ENCODE peak calls at places on chromosome 20, in eight cellular contexts. S is left kidney, P is neuronal stem cell, B is thyroid gland, E is fibroblast of the conjunctiva, A is brain microvascular endothelial cell, F is smooth muscle cell of the brain vasculature, O is iris pigment epithelial cell. T is an unnamed sample.

GRCh38 chr20:50363479-50363878 is 146.7 kb upstream of the PTPN1 start:
- DNase-seq in S (no peak), P (no peak), B (no peak), E (no peak), A (no peak), F (no peak), O (no peak), T (no peak)

GRCh38 chr20:58688838-58689237 is 3.8 kb upstream of the NPEPL1 start:
- DNase-seq in S (peak), P (no peak), B (no peak), E (no peak), A (no peak), F (no peak), O (no peak), T (no peak)

GRCh38 chr20:24961384-24962181 is 12.5 kb downstream of the CST7 start:
- DNase-seq in S (no peak), P (no peak), B (no peak), E (no peak), A (no peak), F (no peak), O (no peak), T (no peak)

GRCh38 chr20:37823276-37823980 is 79.5 kb upstream of the VSTM2L start:
- DNase-seq in S (peak), P (no peak), B (no peak), E (no peak), A (peak), F (no peak), O (peak), T (peak)

GRCh38 chr20:11646359-11646758 is 271.3 kb upstream of the BTBD3 start:
- DNase-seq in S (no peak), P (no peak), B (no peak), E (no peak), A (no peak), F (no peak), O (peak), T (peak)

GRCh38 chr20:55057779-55058415 is 582.5 kb downstream of the DOK5 start:
- DNase-seq in S (peak), P (no peak), B (no peak), E (no peak), A (no peak), F (no peak), O (no peak), T (peak)

GRCh38 chr20:13105864-13106457 is 97.2 kb downstream of the SPTLC3 start:
- DNase-seq in S (peak), P (no peak), B (no peak), E (peak), A (peak), F (peak), O (peak), T (peak)

GRCh38 chr20:10433014-10433622 is 904 bp downstream of the MKKS start:
- DNase-seq in S (no peak), P (no peak), B (peak), E (no peak), A (no peak), F (no peak), O (peak), T (no peak)

GRCh38 chr20:34985439-34986310 is 30.0 kb downstream of the MYH7B start:
- DNase-seq in S (peak), P (no peak), B (no peak), E (no peak), A (no peak), F (no peak), O (no peak), T (no peak)